ENCODE peak calls at places on chromosome 10, in nine cellular contexts. I is IMR-90; M is heart left ventricle; T is CD8-positive, alpha-beta T cell; L is body of pancreas; B is spleen; U is PC-3; S is tibial nerve; E is upper lobe of right lung. D is an unnamed sample.

GRCh38 chr10:49741108-49741995 is 20.8 kb downstream of the OGDHL start:
- DNase-seq in U (peak; percentile 29), T (no peak), E (no peak), M (no peak), I (no peak), S (no peak), B (peak; percentile 60), L (no peak), D (no peak)

GRCh38 chr10:598415-599170 is 90.9 kb downstream of the DIP2C start:
- DNase-seq in S (no peak), B (no peak), M (no peak), U (no peak), I (peak; percentile 98), L (no peak), T (no peak), E (peak; percentile 57), D (no peak)

GRCh38 chr10:110944997-110945396 is 25.6 kb downstream of the SHOC2 start:
- DNase-seq in I (no peak), S (no peak), L (no peak), U (no peak), B (no peak), T (no peak), E (no peak), M (no peak), D (no peak)

GRCh38 chr10:97120370-97120769 is 65.4 kb downstream of the SLIT1 start:
- DNase-seq in B (peak; percentile 51), U (no peak), S (no peak), M (no peak), E (no peak), L (no peak), I (no peak), T (no peak), D (no peak)

GRCh38 chr10:124356706-124357582 is 61.8 kb downstream of the OAT start:
- DNase-seq in L (no peak), T (no peak), M (no peak), I (no peak), S (no peak), B (peak; percentile 21), U (peak; percentile 16), E (peak; percentile 35), D (no peak)

GRCh38 chr10:32055478-32056135 is 618 bp downstream of the KIF5B start:
- DNase-seq in E (peak; percentile 88), U (peak; percentile 30), S (peak; percentile 33), M (peak; percentile 83), L (peak; percentile 65), T (peak; percentile 54), I (peak; percentile 41), B (peak; percentile 94), D (peak; percentile 74)

GRCh38 chr10:49187044-49187484 is 1.1 kb downstream of the TMEM273 start:
- DNase-seq in S (no peak), U (no peak), T (no peak), E (peak; percentile 45), L (no peak), I (no peak), M (peak; percentile 47), B (peak; percentile 76), D (no peak)

GRCh38 chr10:42755028-42755451 is 27.6 kb upstream of the BMS1 start:
- DNase-seq in M (no peak), I (no peak), U (no peak), S (no peak), B (no peak), T (no peak), L (peak; percentile 26), E (no peak), D (peak; percentile 14)

GRCh38 chr10:71927669-71928592 is 36.3 kb upstream of the CHST3 start:
- DNase-seq in S (no peak), B (no peak), I (peak; percentile 76), M (no peak), U (no peak), E (no peak), T (no peak), L (no peak), D (no peak)

GRCh38 chr10:113056468-113057021 is 106.5 kb downstream of the TCF7L2 start:
- DNase-seq in L (no peak), U (no peak), E (no peak), T (no peak), I (peak; percentile 82), B (no peak), M (no peak), S (no peak), D (no peak)
- H3K4me1 ChIP-seq in L (peaks cover 40% of the 10 kb centered on the region), U (no peaks in the 10 kb centered on the region), E (peaks cover 48% of the 10 kb centered on the region), T (peaks cover 15% of the 10 kb centered on the region), I (peaks cover 29% of the 10 kb centered on the region), B (peaks cover 20% of the 10 kb centered on the region), M (peaks cover 71% of the 10 kb centered on the region), S (peaks cover 89% of the 10 kb centered on the region), D (peaks cover 51% of the 10 kb centered on the region)

DNA sequence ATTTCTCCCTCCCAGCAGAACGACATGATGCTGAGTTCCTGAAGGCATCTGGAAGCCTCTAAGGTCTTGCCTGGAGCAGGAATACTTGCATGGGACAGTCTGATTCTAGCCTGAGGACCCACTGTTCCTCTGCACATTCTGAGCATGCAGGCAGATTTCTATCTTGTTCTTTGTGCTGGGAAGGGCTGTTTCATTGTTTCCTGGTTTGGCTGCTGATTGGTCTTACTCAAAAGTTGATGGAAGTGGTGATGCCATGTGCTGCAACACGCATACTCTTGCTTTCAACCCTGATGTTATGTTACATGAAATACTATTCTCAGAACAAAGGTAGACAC is 307.0 kb downstream of the GATA3 start:
- DNase-seq in E (no peak), I (no peak), T (no peak), B (no peak), U (no peak), M (no peak), L (no peak), S (no peak), D (no peak)
- H3K4me1 ChIP-seq in E (no peaks in the 10 kb centered on the region), I (no peaks in the 10 kb centered on the region), T (peaks cover 3% of the 10 kb centered on the region), B (no peaks in the 10 kb centered on the region), U (peaks cover 11% of the 10 kb centered on the region), M (no peaks in the 10 kb centered on the region), L (no peaks in the 10 kb centered on the region), S (no peaks in the 10 kb centered on the region), D (peaks cover 7% of the 10 kb centered on the region)

DNA sequence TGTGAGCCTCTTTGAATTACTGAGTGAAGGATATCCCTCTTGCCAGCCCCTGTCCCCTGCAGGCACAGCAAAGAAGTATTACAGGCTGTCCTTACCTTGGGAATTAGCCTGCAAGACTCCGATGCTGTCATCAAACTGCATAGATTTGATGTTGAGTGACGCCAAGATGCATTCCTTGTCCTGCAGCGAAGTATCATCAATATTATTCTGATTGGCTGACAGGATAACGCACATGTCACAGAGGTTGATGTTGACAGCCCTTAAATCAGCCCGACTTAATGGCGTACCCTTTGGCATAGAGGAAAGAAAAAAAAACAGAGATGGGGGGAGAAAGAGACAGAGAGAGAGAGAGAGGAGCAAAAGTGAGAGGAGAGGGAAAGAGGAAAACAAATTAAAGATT is 692.9 kb downstream of the KCNMA1 start:
- DNase-seq in T (no peak), M (no peak), L (no peak), I (no peak), B (no peak), E (no peak), S (no peak), U (no peak), D (no peak)
- H3K4me1 ChIP-seq in T (no peaks in the 10 kb centered on the region), M (no peaks in the 10 kb centered on the region), L (no peaks in the 10 kb centered on the region), I (peaks cover 3% of the 10 kb centered on the region), B (no peaks in the 10 kb centered on the region), E (no peaks in the 10 kb centered on the region), S (no peaks in the 10 kb centered on the region), U (no peaks in the 10 kb centered on the region), D (no peaks in the 10 kb centered on the region)

GRCh38 chr10:29542723-29543122 is 92.0 kb downstream of the SVIL start:
- DNase-seq in B (no peak), I (no peak), S (no peak), T (no peak), E (no peak), M (no peak), U (no peak), L (no peak), D (no peak)
- H3K4me1 ChIP-seq in B (no peaks in the 10 kb centered on the region), I (no peaks in the 10 kb centered on the region), S (no peaks in the 10 kb centered on the region), T (peaks cover 2% of the 10 kb centered on the region), E (no peaks in the 10 kb centered on the region), M (peaks cover 74% of the 10 kb centered on the region), U (peaks cover 18% of the 10 kb centered on the region), L (peaks cover 20% of the 10 kb centered on the region), D (no peaks in the 10 kb centered on the region)

D was measured in thyroid gland.